ENCODE peak calls at places on chromosomes 1 and 21, in eight cellular contexts. O is prostate gland; E is CD8-positive, alpha-beta T cell; S is fibroblast of mammary gland; R is endothelial cell; P is astrocyte; V is nephron progenitor cell; M is breast epithelium. A is an unnamed sample.

GRCh38 chr1:115677570-115677969 is 35.8 kb downstream of the VANGL1 start:
- DNase-seq in R (no peak), E (no peak), S (no peak), V (no peak), P (no peak), O (no peak), M (no peak), A (no peak)

GRCh38 chr1:31723828-31724359 is 20.1 kb upstream of the COL16A1 start:
- DNase-seq in V (peak), E (peak), R (peak), O (peak), S (peak), P (peak), M (no peak), A (no peak)

GRCh38 chr1:228345201-228345930 is 61.3 kb downstream of the TRIM11 start:
- DNase-seq in M (no peak), P (no peak), O (no peak), R (no peak), S (no peak), V (peak), E (no peak), A (no peak)

GRCh38 chr1:207497951-207498350 is 2.0 kb downstream of the CR1 start:
- DNase-seq in P (no peak), E (no peak), V (no peak), R (no peak), O (no peak), S (no peak), M (no peak), A (no peak)

GRCh38 chr1:199685369-199685768 is 342.1 kb upstream of the NR5A2 start:
- DNase-seq in P (peak), O (no peak), R (no peak), V (no peak), S (peak), E (no peak), M (no peak), A (peak)

GRCh38 chr21:17578162-17578561 is 34.5 kb downstream of the BTG3 start:
- DNase-seq in E (no peak), V (no peak), M (no peak), P (no peak), O (no peak), R (no peak), S (no peak), A (no peak)

GRCh38 chr1:194755241-194755953 is 1569.0 kb upstream of the B3GALT2 start:
- DNase-seq in M (no peak), S (no peak), R (no peak), E (no peak), P (peak), V (no peak), O (no peak), A (no peak)

GRCh38 chr1:247357781-247358211 is 26.1 kb upstream of the ZNF496 start:
- DNase-seq in O (no peak), E (no peak), M (no peak), S (peak), V (no peak), R (no peak), P (peak), A (peak)

GRCh38 chr1:67019600-67020136 is 34.3 kb downstream of the SLC35D1 start:
- DNase-seq in E (no peak), O (no peak), S (peak), P (peak), M (no peak), R (no peak), V (no peak), A (no peak)

GRCh38 chr1:8794605-8795004 is 22.8 kb downstream of the RERE start:
- DNase-seq in V (no peak), S (no peak), M (no peak), E (no peak), R (no peak), O (no peak), P (no peak), A (no peak)
- TF ChIP-seq CTCF in V (no peak), S (no peak), M (no peak), E (no peak), R (no peak), O (no peak), P (no peak), A (no peak)

GRCh38 chr1:15628003-15628402 is 10.7 kb downstream of the DDI2 start:
- DNase-seq in S (no peak), R (no peak), O (no peak), P (no peak), V (no peak), M (no peak), E (no peak), A (no peak)

GRCh38 chr1:15625224-15625917 is 8.1 kb downstream of the DDI2 start:
- DNase-seq in R (no peak), O (no peak), M (no peak), E (no peak), P (no peak), S (no peak), V (no peak), A (no peak)

GRCh38 chr1:15624315-15624714 is 7.1 kb downstream of the DDI2 start:
- DNase-seq in R (no peak), V (no peak), P (no peak), O (no peak), E (no peak), S (no peak), M (no peak), A (no peak)

GRCh38 chr1:15626269-15626668 is 9.0 kb downstream of the DDI2 start:
- DNase-seq in O (no peak), E (no peak), P (no peak), M (no peak), R (no peak), S (no peak), V (no peak), A (no peak)

GRCh38 chr1:15627343-15627988 is 10.2 kb downstream of the DDI2 start:
- DNase-seq in P (no peak), R (no peak), E (no peak), V (no peak), O (no peak), S (peak), M (no peak), A (no peak)
- TF ChIP-seq CTCF in P (no peak), R (no peak), E (no peak), V (no peak), O (no peak), S (no peak), M (no peak), A (no peak)

GRCh38 chr1:100611086-100611485 is 73.1 kb downstream of the GPR88 start:
- DNase-seq in O (no peak), E (no peak), P (no peak), R (no peak), S (no peak), M (no peak), V (no peak), A (no peak)

GRCh38 chr1:100609849-100610248 is 71.9 kb downstream of the GPR88 start:
- DNase-seq in R (no peak), S (no peak), P (no peak), E (no peak), O (no peak), V (no peak), M (no peak), A (no peak)

GRCh38 chr1:100604372-100604771 is 66.4 kb downstream of the GPR88 start:
- DNase-seq in S (no peak), O (no peak), P (no peak), R (no peak), E (no peak), V (no peak), M (no peak), A (no peak)

GRCh38 chr1:100607628-100608240 is 69.8 kb downstream of the GPR88 start:
- DNase-seq in V (no peak), M (no peak), O (no peak), S (no peak), E (no peak), R (no peak), P (no peak), A (no peak)

DNA sequence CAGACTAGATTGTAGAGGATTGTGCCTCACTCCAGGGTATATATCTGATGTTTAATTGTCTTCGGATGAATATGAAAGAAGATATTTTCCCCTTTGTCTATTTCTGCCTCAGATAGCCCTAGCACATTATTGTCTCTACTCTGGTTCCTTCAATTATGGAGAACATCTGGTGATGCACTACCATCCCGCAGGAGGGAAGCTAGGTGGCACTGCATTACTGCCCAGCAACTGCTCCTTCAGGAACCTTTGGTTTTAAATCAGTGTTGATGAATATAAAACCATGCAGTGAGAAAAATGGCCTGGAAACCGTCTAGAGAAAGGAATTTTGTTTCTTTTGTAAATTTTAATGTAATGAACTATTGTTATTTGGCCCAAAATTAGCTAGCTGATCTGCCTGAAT is 68.5 kb downstream of the GPR88 start:
- DNase-seq in O (no peak), P (peak), V (no peak), R (peak), M (no peak), E (no peak), S (peak), A (peak)
- TF ChIP-seq CTCF in O (peak), P (peak), V (peak), R (no peak), M (peak), E (no peak), S (peak), A (peak)

GRCh38 chr1:50098490-50099109 is 10.1 kb upstream of the ELAVL4 start:
- DNase-seq in O (no peak), S (no peak), R (no peak), V (no peak), E (no peak), P (no peak), M (no peak), A (no peak)

GRCh38 chr1:50103615-50104081 is 5.1 kb upstream of the ELAVL4 start:
- DNase-seq in S (no peak), V (no peak), E (no peak), P (no peak), M (no peak), O (no peak), R (no peak), A (no peak)

GRCh38 chr1:50095716-50096115 is 13.0 kb upstream of the ELAVL4 start:
- DNase-seq in E (no peak), R (no peak), V (no peak), M (no peak), S (no peak), O (no peak), P (no peak), A (no peak)

GRCh38 chr1:50097041-50097739 is 11.5 kb upstream of the ELAVL4 start:
- DNase-seq in E (no peak), S (no peak), R (no peak), V (no peak), M (no peak), O (no peak), P (no peak), A (no peak)

GRCh38 chr1:50099654-50100053 is 9.1 kb upstream of the ELAVL4 start:
- DNase-seq in O (no peak), V (no peak), R (no peak), M (no peak), S (no peak), E (no peak), P (no peak), A (no peak)
- TF ChIP-seq CTCF in O (no peak), V (no peak), R (peak), M (no peak), S (no peak), E (no peak), P (no peak), A (no peak)

GRCh38 chr1:231279683-231280082 is 38.7 kb downstream of the GNPAT start:
- DNase-seq in S (no peak), V (no peak), P (no peak), R (no peak), E (no peak), O (no peak), M (no peak), A (no peak)
- TF ChIP-seq CTCF in S (no peak), V (no peak), P (no peak), R (no peak), E (no peak), O (no peak), M (no peak), A (no peak)

GRCh38 chr1:217425528-217425927 is 205.4 kb downstream of the GPATCH2 start:
- DNase-seq in O (no peak), E (no peak), V (no peak), S (peak), M (no peak), R (no peak), P (peak), A (no peak)

GRCh38 chr1:217432339-217432738 is 198.6 kb downstream of the GPATCH2 start:
- DNase-seq in O (no peak), S (no peak), M (no peak), R (no peak), P (no peak), E (no peak), V (no peak), A (no peak)

GRCh38 chr1:217435159-217435558 is 195.7 kb downstream of the GPATCH2 start:
- DNase-seq in O (no peak), V (no peak), P (no peak), E (no peak), S (no peak), M (no peak), R (no peak), A (no peak)

GRCh38 chr1:217433664-217434063 is 197.2 kb downstream of the GPATCH2 start:
- DNase-seq in S (no peak), R (no peak), E (no peak), V (no peak), M (no peak), P (no peak), O (no peak), A (no peak)

DNA sequence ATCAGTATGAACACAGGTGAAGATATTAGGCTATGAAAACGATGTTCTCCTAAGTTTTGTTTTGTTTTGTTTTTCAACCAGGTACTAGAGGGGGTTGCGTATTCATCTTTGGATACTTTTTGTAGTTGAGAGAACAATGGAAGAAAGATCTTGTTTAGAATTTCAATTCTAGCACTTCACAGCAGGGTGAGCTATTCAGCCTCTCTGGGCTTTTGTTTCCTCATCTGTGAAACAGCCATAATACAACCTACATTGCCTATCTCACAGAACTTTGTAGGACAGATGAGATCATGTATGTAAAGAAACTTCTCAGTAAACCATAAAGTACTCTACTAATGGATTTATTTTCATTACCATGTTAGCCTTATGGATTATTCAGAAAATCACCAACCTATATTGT is 199.5 kb downstream of the GPATCH2 start:
- DNase-seq in V (no peak), R (no peak), S (no peak), P (no peak), E (no peak), M (no peak), O (no peak), A (no peak)
- TF ChIP-seq CTCF in V (no peak), R (no peak), S (peak), P (no peak), E (no peak), M (no peak), O (no peak), A (no peak)

A was measured in AG09319.